ENCODE peak calls at places on chromosomes 7 and 10, in four cellular contexts. F is A549, L is osteocyte, T is tibial nerve. Z is an unnamed sample.

GRCh38 chr7:101882595-101883564 is 65.5 kb downstream of the CUX1 start:
- DNase-seq in L (no peak), F (peak), T (peak), Z (no peak)

GRCh38 chr7:131513245-131514061 is 43.0 kb downstream of the PODXL start:
- DNase-seq in T (peak), F (peak), L (peak), Z (peak)

GRCh38 chr10:27341001-27341400 is 100.4 kb upstream of the ACBD5 start:
- DNase-seq in L (no peak), F (no peak), T (no peak), Z (no peak)

GRCh38 chr7:27339478-27339877 is 96.9 kb downstream of the EVX1 start:
- DNase-seq in F (no peak), T (no peak), L (no peak), Z (no peak)

GRCh38 chr10:81875680-81876252 is 772 bp downstream of the NRG3 start:
- DNase-seq in T (no peak), L (no peak), F (no peak), Z (no peak)

GRCh38 chr7:91082038-91082437 is 182.2 kb upstream of the FZD1 start:
- DNase-seq in T (no peak), L (no peak), F (no peak), Z (no peak)

GRCh38 chr10:43707755-43708154 is 59.1 kb upstream of the ZNF32 start:
- DNase-seq in T (no peak), L (no peak), F (no peak), Z (no peak)

GRCh38 chr10:120494313-120494710 is 37.3 kb downstream of the PLPP4 start:
- DNase-seq in L (peak), T (no peak), F (no peak), Z (no peak)

GRCh38 chr10:79149662-79150443 is 81.1 kb downstream of the ZMIZ1 start:
- DNase-seq in F (peak), L (peak), T (peak), Z (no peak)

GRCh38 chr10:88289342-88289741 is 293.8 kb downstream of the RNLS start:
- DNase-seq in L (no peak), F (no peak), T (no peak), Z (no peak)

GRCh38 chr10:17119845-17120244 is 9.8 kb downstream of the CUBN start:
- DNase-seq in T (no peak), F (no peak), L (no peak), Z (no peak)

GRCh38 chr10:128854965-128855364 is 612.1 kb upstream of the MGMT start:
- DNase-seq in F (no peak), T (peak), L (no peak), Z (no peak)

GRCh38 chr10:66176772-66177171 is 749.1 kb upstream of the LRRTM3 start:
- DNase-seq in F (no peak), T (no peak), L (no peak), Z (no peak)

GRCh38 chr7:2601065-2601464 is 30.7 kb upstream of the TTYH3 start:
- DNase-seq in F (no peak), T (no peak), L (no peak), Z (no peak)

GRCh38 chr10:132269286-132270230 is 38.2 kb downstream of the STK32C start:
- DNase-seq in T (no peak), L (no peak), F (no peak), Z (no peak)

GRCh38 chr10:43336061-43336460 is 35.4 kb upstream of the FXYD4 start:
- DNase-seq in F (no peak), L (no peak), T (no peak), Z (no peak)

GRCh38 chr7:74240482-74240881 is 13.7 kb downstream of the RFC2 start:
- DNase-seq in T (no peak), L (no peak), F (no peak), Z (no peak)

GRCh38 chr7:55521543-55522267 is 50.6 kb downstream of the VOPP1 start:
- DNase-seq in F (no peak), T (no peak), L (no peak), Z (no peak)

GRCh38 chr7:79489371-79489770 is 35.9 kb upstream of the MAGI2 start:
- DNase-seq in L (no peak), T (no peak), F (no peak), Z (no peak)

GRCh38 chr10:60942604-60943269 is 1.2 kb downstream of the RHOBTB1 start:
- DNase-seq in F (no peak), L (no peak), T (no peak), Z (no peak)

GRCh38 chr10:91088300-91089140 is 131.9 kb upstream of the PCGF5 start:
- DNase-seq in T (no peak), L (no peak), F (peak), Z (no peak)

GRCh38 chr10:23370106-23370505 is 25.5 kb upstream of the C10orf67 start:
- DNase-seq in T (no peak), L (no peak), F (no peak), Z (no peak)

GRCh38 chr7:139011373-139011772 is 24.5 kb downstream of the ZC3HAV1L start:
- DNase-seq in T (no peak), L (peak), F (no peak), Z (no peak)

GRCh38 chr10:129956285-129956649 is 7.8 kb downstream of the EBF3 start:
- DNase-seq in F (no peak), L (no peak), T (no peak), Z (no peak)

GRCh38 chr7:135771961-135772638 is 23.5 kb upstream of the FAM180A start:
- DNase-seq in F (no peak), L (no peak), T (no peak), Z (no peak)

GRCh38 chr7:26153246-26153822 is 1.3 kb downstream of the NFE2L3 start:
- DNase-seq in L (no peak), F (no peak), T (no peak), Z (no peak)
- TF ChIP-seq CTCF in L (no peak), F (no peak), T (no peak), Z (no peak)

DNA sequence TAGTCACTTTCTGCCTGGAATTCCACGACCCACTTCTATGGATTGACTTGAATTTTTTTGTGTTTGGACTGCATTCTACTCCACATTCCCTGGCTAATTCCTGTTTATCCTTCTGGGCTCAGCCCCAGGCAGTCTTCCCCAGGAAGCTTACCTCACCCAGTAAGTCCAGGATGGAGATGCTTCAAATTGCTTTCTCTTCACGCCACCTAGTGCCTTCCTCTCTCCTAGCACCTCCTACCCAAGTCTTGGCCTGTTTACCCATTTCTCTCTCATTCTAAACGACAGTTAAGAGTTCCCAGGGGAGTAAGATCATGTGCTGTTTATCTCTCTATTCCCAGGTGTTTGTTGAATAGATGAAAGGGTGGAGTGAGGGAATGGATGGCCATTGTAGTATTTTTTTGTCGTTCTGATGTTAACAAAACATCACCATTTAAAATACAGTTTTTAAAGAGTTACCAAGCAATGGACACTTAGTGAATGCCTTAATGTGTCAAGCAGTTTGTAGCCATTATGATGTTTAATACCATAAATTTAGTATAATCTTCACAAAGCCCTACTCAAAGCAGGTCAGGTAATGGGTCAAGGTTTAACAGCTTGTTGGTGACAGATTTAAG is 45.5 kb upstream of the TARP start:
- DNase-seq in F (peak), L (no peak), T (no peak), Z (no peak)
- TF ChIP-seq CTCF in F (peak), L (peak), T (peak), Z (no peak)

DNA sequence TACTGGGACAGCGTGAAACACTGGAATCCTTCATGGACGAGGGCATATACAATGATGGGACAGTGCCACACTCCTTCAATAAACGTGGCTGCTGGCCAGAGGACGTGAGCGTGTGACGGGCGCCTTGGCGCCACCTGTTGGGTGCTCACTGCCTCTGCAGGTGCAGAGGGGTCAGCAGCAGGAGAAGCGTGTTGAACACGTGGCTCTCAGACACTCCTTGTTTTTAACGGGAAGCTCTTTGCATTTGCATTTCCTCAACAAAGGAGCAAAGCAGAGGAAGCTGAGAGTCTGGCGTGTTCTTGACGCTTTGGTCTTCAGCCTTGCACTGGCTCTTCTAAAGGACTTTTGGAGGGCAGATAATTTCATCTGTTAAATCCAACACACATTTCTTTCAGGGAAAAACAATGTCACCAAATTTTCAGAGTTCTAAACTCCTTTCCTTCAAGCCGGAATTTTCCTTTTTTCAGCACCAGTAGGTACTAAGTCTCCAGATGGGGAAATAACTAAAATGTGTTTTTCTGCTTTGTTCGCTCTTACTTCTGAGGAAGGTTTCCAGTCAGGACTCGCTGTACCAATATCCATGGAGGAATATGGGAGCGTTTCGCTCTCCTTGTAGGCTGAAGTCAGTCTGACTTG is 2.9 kb upstream of the GET4 start:
- DNase-seq in T (peak), L (peak), F (peak), Z (peak)
- TF ChIP-seq CTCF in T (peak), L (peak), F (peak), Z (peak)

GRCh38 chr7:21946228-21946709 is 570 bp upstream of the CDCA7L start:
- DNase-seq in L (no peak), T (no peak), F (no peak), Z (no peak)

GRCh38 chr7:21945374-21946227 is at the start of gene CDCA7L:
- DNase-seq in T (no peak), L (peak), F (peak), Z (peak)

GRCh38 chr7:21942955-21943354 is 2.7 kb downstream of the CDCA7L start:
- DNase-seq in T (no peak), F (no peak), L (no peak), Z (no peak)

GRCh38 chr7:21943436-21943835 is 2.3 kb downstream of the CDCA7L start:
- DNase-seq in T (no peak), L (no peak), F (no peak), Z (no peak)

DNA sequence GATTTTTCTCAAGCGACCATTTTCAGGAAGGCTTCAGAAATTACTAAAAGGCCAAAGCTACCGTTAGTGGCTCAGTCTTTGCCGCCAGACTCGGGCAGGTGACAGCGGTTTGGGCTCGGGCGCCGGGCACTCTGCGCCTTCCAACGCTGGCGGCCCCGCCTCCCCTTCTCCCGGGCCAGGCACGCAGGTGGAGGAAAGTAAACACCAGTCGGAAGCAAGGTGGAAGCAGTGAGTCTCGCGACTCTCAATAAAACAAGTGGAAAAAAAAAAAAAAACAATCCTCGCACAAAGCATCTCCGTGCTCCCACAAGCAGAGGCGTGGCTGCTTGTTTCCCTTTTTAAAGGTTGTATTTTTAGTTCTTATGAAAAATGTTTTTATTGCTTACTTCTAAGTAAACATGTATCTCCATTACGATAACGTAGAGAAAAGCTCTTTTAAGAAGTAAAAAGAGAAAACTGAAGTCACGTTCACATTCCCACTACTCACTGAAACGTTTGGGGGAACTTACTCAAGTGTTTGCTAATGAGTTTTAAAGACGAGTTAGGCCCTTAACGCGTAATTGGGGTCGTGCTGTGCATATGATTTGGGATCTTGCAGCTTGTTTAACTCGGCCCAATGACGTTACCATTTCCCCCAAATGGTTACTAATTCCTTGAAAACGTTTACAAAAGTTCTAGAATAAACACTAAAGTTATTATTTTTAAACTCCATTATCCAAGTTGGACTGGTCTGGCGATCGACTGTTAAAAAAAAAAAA is 904 bp downstream of the CDCA7L start:
- DNase-seq in L (no peak), F (peak), T (no peak), Z (peak)
- TF ChIP-seq CTCF in L (no peak), F (no peak), T (no peak), Z (no peak)

GRCh38 chr7:5631752-5632151 is 149.7 kb downstream of the RNF216 start:
- DNase-seq in F (no peak), L (no peak), T (no peak), Z (no peak)

GRCh38 chr7:5630670-5631069 is 150.8 kb downstream of the RNF216 start:
- DNase-seq in F (no peak), T (no peak), L (no peak), Z (no peak)

GRCh38 chr7:5631185-5631584 is 150.3 kb downstream of the RNF216 start:
- DNase-seq in F (no peak), L (no peak), T (no peak), Z (no peak)

GRCh38 chr7:5627745-5628547 is 153.5 kb downstream of the RNF216 start:
- DNase-seq in T (no peak), L (no peak), F (no peak), Z (no peak)

DNA sequence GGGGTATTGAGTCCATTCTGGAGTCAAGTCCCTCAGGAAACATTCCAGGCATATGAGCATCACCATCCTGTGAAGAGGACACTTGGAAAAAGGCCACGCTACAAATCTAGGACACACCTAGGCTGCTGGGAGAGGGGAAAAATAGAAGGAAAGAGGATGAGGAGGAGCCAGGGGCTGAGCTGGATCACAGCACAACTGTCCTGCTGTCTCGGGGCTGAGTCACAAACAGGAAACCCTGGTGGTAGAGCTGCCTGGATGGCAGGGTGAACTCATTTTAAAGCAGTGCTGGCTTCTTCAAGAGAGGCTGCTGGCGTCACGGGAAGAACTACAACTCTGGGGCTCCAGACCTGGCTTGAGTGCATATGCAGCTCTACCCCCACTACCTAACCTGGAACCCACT is 151.5 kb downstream of the RNF216 start:
- DNase-seq in T (no peak), F (no peak), L (no peak), Z (no peak)
- TF ChIP-seq CTCF in T (no peak), F (no peak), L (no peak), Z (no peak)

Z was measured in activated B cell treated with CpG ODN at 0.5 μM for 24 hours.